ENCODE peak calls at places on chromosomes 11 and 22, in eight cellular contexts. R is upper lobe of right lung; T is neural crest cell; I is stimulated activated CD4-positive, alpha-beta T cell treated with anti-CD3 and anti-CD28 coated beads, Interleukin-4, amount 100 ng/mL, for 1 hour; Y is caudate nucleus; B is effector CD4-positive, alpha-beta T cell; Q is activated T-helper 1 cell treated with anti-CD3 and anti-CD28 coated beads, Interleukin-12 subunit alpha, Interleukin-12 subunit beta, Interleukin-2, Interleukin-4 antibody, amounts not matched to agents 30 ng/mL and 10 ng/mL and 1 ng/mL, durations not matched to agents 14 hours and 24 hours and 36 hours; D is hypothalamus. Z is an unnamed sample.

GRCh38 chr11:74417379-74417804 is 19.2 kb upstream of the PGM2L1 start:
- DNase-seq in R (no peak), Y (no peak), T (no peak), B (no peak), D (no peak), I (no peak), Q (no peak), Z (no peak)

GRCh38 chr11:16406226-16406625 is 49.9 kb upstream of the SOX6 start:
- DNase-seq in B (no peak), Q (no peak), D (no peak), Y (no peak), R (no peak), T (no peak), I (no peak), Z (no peak)

GRCh38 chr11:87934182-87934581 is 241.1 kb downstream of the RAB38 start:
- DNase-seq in D (no peak), R (no peak), Y (no peak), Q (no peak), I (no peak), B (no peak), T (no peak), Z (no peak)

GRCh38 chr11:109424893-109425292 is 2.9 kb downstream of the C11orf87 start:
- DNase-seq in I (no peak), R (peak; percentile 66), B (no peak), Q (no peak), Y (no peak), T (peak; percentile 5), D (no peak), Z (no peak)

GRCh38 chr11:14015711-14016110 is 53.2 kb downstream of the SPON1 start:
- DNase-seq in D (no peak), B (no peak), Y (no peak), Q (no peak), I (no peak), R (no peak), T (no peak), Z (no peak)

GRCh38 chr11:75563978-75564552 is 2.0 kb downstream of the SERPINH1 start:
- DNase-seq in B (no peak), I (no peak), D (no peak), Y (no peak), T (peak; percentile 59), Q (no peak), R (peak; percentile 77), Z (no peak)

GRCh38 chr11:38089728-38090127 is 1491.7 kb upstream of the RAG2 start:
- DNase-seq in D (no peak), B (no peak), I (no peak), Y (no peak), Q (no peak), R (no peak), T (no peak), Z (no peak)

GRCh38 chr22:31333648-31334047 is 12.5 kb downstream of the PATZ1 start:
- DNase-seq in Y (no peak), I (no peak), B (no peak), T (no peak), Q (no peak), D (no peak), R (no peak), Z (peak; percentile 44)

GRCh38 chr11:118136826-118137225 is 15.8 kb downstream of the SCN4B start:
- DNase-seq in B (no peak), D (no peak), Q (no peak), Y (no peak), R (peak; percentile 52), I (no peak), T (no peak), Z (no peak)

GRCh38 chr11:92981508-92982043 is 12.1 kb downstream of the MTNR1B start:
- DNase-seq in Q (no peak), D (no peak), I (no peak), R (no peak), Y (no peak), B (no peak), T (no peak), Z (no peak)

GRCh38 chr11:119340335-119341221 is at the start of gene C1QTNF5:
- DNase-seq in T (no peak), R (peak; percentile 88), I (no peak), Q (no peak), D (peak; percentile 48), B (no peak), Y (no peak), Z (peak; percentile 64)

GRCh38 chr11:11993814-11994213 is 14.6 kb downstream of the DKK3 start:
- DNase-seq in R (peak; percentile 46), D (no peak), T (no peak), I (no peak), B (no peak), Y (no peak), Q (no peak), Z (peak; percentile 63)

Z was measured in midbrain.